ENCODE peak calls at places on chromosome 13, in five cellular contexts. One of them, this sample, is unnamed.

GRCh38 chr13:60343978-60344377 is 53.0 kb upstream of the TDRD3 start:
- DNase-seq in HepG2: no peak
- DNase-seq in CD8-positive, alpha-beta T cell: no peak
- DNase-seq in naive thymus-derived CD4-positive, alpha-beta T cell: no peak
- DNase-seq in fibroblast of lung: no peak
- DNase-seq in this sample: no peak

GRCh38 chr13:95154441-95154886 is 146.8 kb downstream of the ABCC4 start:
- DNase-seq in CD8-positive, alpha-beta T cell: no peak
- DNase-seq in naive thymus-derived CD4-positive, alpha-beta T cell: no peak
- DNase-seq in fibroblast of lung: peak; percentile 25
- DNase-seq in HepG2: no peak
- DNase-seq in this sample: no peak

GRCh38 chr13:77470986-77471385 is 64.5 kb upstream of the SCEL start:
- DNase-seq in CD8-positive, alpha-beta T cell: no peak
- DNase-seq in HepG2: no peak
- DNase-seq in fibroblast of lung: no peak
- DNase-seq in naive thymus-derived CD4-positive, alpha-beta T cell: no peak
- DNase-seq in this sample: no peak

GRCh38 chr13:20019033-20019432 is 60.5 kb downstream of the ZMYM2 start:
- DNase-seq in naive thymus-derived CD4-positive, alpha-beta T cell: no peak
- DNase-seq in HepG2: no peak
- DNase-seq in fibroblast of lung: no peak
- DNase-seq in CD8-positive, alpha-beta T cell: no peak
- DNase-seq in this sample: no peak

GRCh38 chr13:29369060-29369743 is 226.3 kb downstream of the SLC7A1 start:
- DNase-seq in fibroblast of lung: peak; percentile 23
- DNase-seq in naive thymus-derived CD4-positive, alpha-beta T cell: no peak
- DNase-seq in HepG2: peak; percentile 44
- DNase-seq in CD8-positive, alpha-beta T cell: no peak
- DNase-seq in this sample: peak; percentile 48

GRCh38 chr13:19053561-19053960 is 128.1 kb downstream of the TUBA3C start:
- DNase-seq in HepG2: no peak
- DNase-seq in naive thymus-derived CD4-positive, alpha-beta T cell: no peak
- DNase-seq in CD8-positive, alpha-beta T cell: no peak
- DNase-seq in fibroblast of lung: no peak
- DNase-seq in this sample: no peak

GRCh38 chr13:97003071-97003470 is 8.8 kb upstream of the OXGR1 start:
- DNase-seq in fibroblast of lung: peak; percentile 71
- DNase-seq in naive thymus-derived CD4-positive, alpha-beta T cell: no peak
- DNase-seq in HepG2: no peak
- DNase-seq in CD8-positive, alpha-beta T cell: no peak
- DNase-seq in this sample: no peak

GRCh38 chr13:43089912-43090498 is 66.6 kb downstream of the DNAJC15 start:
- DNase-seq in naive thymus-derived CD4-positive, alpha-beta T cell: no peak
- DNase-seq in fibroblast of lung: no peak
- DNase-seq in HepG2: no peak
- DNase-seq in CD8-positive, alpha-beta T cell: no peak
- DNase-seq in this sample: no peak

GRCh38 chr13:20217168-20217567 is 15.0 kb downstream of the GJB6 start:
- DNase-seq in CD8-positive, alpha-beta T cell: no peak
- DNase-seq in naive thymus-derived CD4-positive, alpha-beta T cell: no peak
- DNase-seq in HepG2: peak; percentile 42
- DNase-seq in fibroblast of lung: no peak
- DNase-seq in this sample: no peak

GRCh38 chr13:20814224-20814910 is 40.6 kb upstream of the EEF1AKMT1 start:
- DNase-seq in naive thymus-derived CD4-positive, alpha-beta T cell: no peak
- DNase-seq in CD8-positive, alpha-beta T cell: no peak
- DNase-seq in fibroblast of lung: peak; percentile 95
- DNase-seq in HepG2: no peak
- DNase-seq in this sample: peak; percentile 63

GRCh38 chr13:41054212-41054877 is 7.0 kb upstream of the WBP4 start:
- DNase-seq in HepG2: peak; percentile 53
- DNase-seq in CD8-positive, alpha-beta T cell: no peak
- DNase-seq in naive thymus-derived CD4-positive, alpha-beta T cell: peak; percentile 55
- DNase-seq in fibroblast of lung: peak; percentile 66
- DNase-seq in this sample: peak; percentile 82

GRCh38 chr13:98565726-98566577 is 11.0 kb downstream of the STK24 start:
- DNase-seq in CD8-positive, alpha-beta T cell: no peak
- DNase-seq in HepG2: no peak
- DNase-seq in fibroblast of lung: peak; percentile 37
- DNase-seq in naive thymus-derived CD4-positive, alpha-beta T cell: no peak
- DNase-seq in this sample: peak; percentile 71

GRCh38 chr13:36918246-36919060 is 1.6 kb downstream of the SMAD9 start:
- DNase-seq in CD8-positive, alpha-beta T cell: no peak
- DNase-seq in naive thymus-derived CD4-positive, alpha-beta T cell: no peak
- DNase-seq in HepG2: no peak
- DNase-seq in fibroblast of lung: peak; percentile 47
- DNase-seq in this sample: no peak

GRCh38 chr13:29654807-29655547 is 59.5 kb upstream of the SLC7A1 start:
- DNase-seq in fibroblast of lung: peak; percentile 88
- DNase-seq in naive thymus-derived CD4-positive, alpha-beta T cell: no peak
- DNase-seq in HepG2: no peak
- DNase-seq in CD8-positive, alpha-beta T cell: no peak
- DNase-seq in this sample: no peak

GRCh38 chr13:106520205-106521004 is 15.1 kb downstream of the EFNB2 start:
- DNase-seq in HepG2: no peak
- DNase-seq in CD8-positive, alpha-beta T cell: no peak
- DNase-seq in naive thymus-derived CD4-positive, alpha-beta T cell: no peak
- DNase-seq in fibroblast of lung: no peak
- DNase-seq in this sample: no peak

GRCh38 chr13:113437408-113438010 is 15.8 kb downstream of the ADPRHL1 start:
- DNase-seq in CD8-positive, alpha-beta T cell: no peak
- DNase-seq in naive thymus-derived CD4-positive, alpha-beta T cell: no peak
- DNase-seq in fibroblast of lung: no peak
- DNase-seq in HepG2: peak; percentile 76
- DNase-seq in this sample: no peak

GRCh38 chr13:100809856-100810255 is 135.3 kb upstream of the TMTC4 start:
- DNase-seq in naive thymus-derived CD4-positive, alpha-beta T cell: no peak
- DNase-seq in fibroblast of lung: no peak
- DNase-seq in HepG2: no peak
- DNase-seq in CD8-positive, alpha-beta T cell: no peak
- DNase-seq in this sample: no peak

GRCh38 chr13:52850396-52851152 is 2.1 kb upstream of the PCDH8 start:
- DNase-seq in CD8-positive, alpha-beta T cell: no peak
- DNase-seq in HepG2: peak; percentile 25
- DNase-seq in naive thymus-derived CD4-positive, alpha-beta T cell: peak; percentile 11
- DNase-seq in fibroblast of lung: peak; percentile 36
- DNase-seq in this sample: peak; percentile 50

GRCh38 chr13:59479629-59480028 is 684.1 kb downstream of the DIAPH3 start:
- DNase-seq in fibroblast of lung: no peak
- DNase-seq in CD8-positive, alpha-beta T cell: no peak
- DNase-seq in naive thymus-derived CD4-positive, alpha-beta T cell: no peak
- DNase-seq in HepG2: no peak
- DNase-seq in this sample: no peak

GRCh38 chr13:108915634-108916497 is 286.5 kb downstream of the MYO16 start:
- DNase-seq in HepG2: peak; percentile 91
- DNase-seq in fibroblast of lung: peak; percentile 96
- DNase-seq in naive thymus-derived CD4-positive, alpha-beta T cell: no peak
- DNase-seq in CD8-positive, alpha-beta T cell: peak; percentile 48
- DNase-seq in this sample: peak; percentile 95

GRCh38 chr13:27770809-27771208 is 21.5 kb upstream of the GSX1 start:
- DNase-seq in naive thymus-derived CD4-positive, alpha-beta T cell: no peak
- DNase-seq in fibroblast of lung: no peak
- DNase-seq in CD8-positive, alpha-beta T cell: no peak
- DNase-seq in HepG2: peak; percentile 42
- DNase-seq in this sample: peak; percentile 73

GRCh38 chr13:41765813-41766212 is 195.1 kb downstream of the VWA8 start:
- DNase-seq in HepG2: no peak
- DNase-seq in CD8-positive, alpha-beta T cell: no peak
- DNase-seq in fibroblast of lung: no peak
- DNase-seq in naive thymus-derived CD4-positive, alpha-beta T cell: no peak
- DNase-seq in this sample: no peak

GRCh38 chr13:102328909-102329308 is 72.9 kb downstream of the FGF14 start:
- DNase-seq in HepG2: no peak
- DNase-seq in naive thymus-derived CD4-positive, alpha-beta T cell: no peak
- DNase-seq in fibroblast of lung: no peak
- DNase-seq in CD8-positive, alpha-beta T cell: no peak
- DNase-seq in this sample: no peak

GRCh38 chr13:96984061-96984508 is 10.2 kb downstream of the OXGR1 start:
- DNase-seq in HepG2: no peak
- DNase-seq in naive thymus-derived CD4-positive, alpha-beta T cell: no peak
- DNase-seq in CD8-positive, alpha-beta T cell: no peak
- DNase-seq in fibroblast of lung: no peak
- DNase-seq in this sample: peak; percentile 87

GRCh38 chr13:67238277-67238859 is 8.2 kb upstream of the PCDH9 start:
- DNase-seq in naive thymus-derived CD4-positive, alpha-beta T cell: peak; percentile 47
- DNase-seq in HepG2: peak; percentile 16
- DNase-seq in CD8-positive, alpha-beta T cell: no peak
- DNase-seq in fibroblast of lung: peak; percentile 16
- DNase-seq in this sample: peak; percentile 19

GRCh38 chr13:22926176-22927007 is 254.4 kb upstream of the SGCG start:
- DNase-seq in CD8-positive, alpha-beta T cell: no peak
- DNase-seq in naive thymus-derived CD4-positive, alpha-beta T cell: no peak
- DNase-seq in fibroblast of lung: peak; percentile 40
- DNase-seq in HepG2: no peak
- DNase-seq in this sample: no peak

GRCh38 chr13:42110410-42111155 is 62.1 kb downstream of the DGKH start:
- DNase-seq in fibroblast of lung: peak; percentile 70
- DNase-seq in CD8-positive, alpha-beta T cell: peak; percentile 28
- DNase-seq in naive thymus-derived CD4-positive, alpha-beta T cell: peak; percentile 72
- DNase-seq in HepG2: peak; percentile 54
- DNase-seq in this sample: peak; percentile 71

GRCh38 chr13:77751513-77752456 is 54.3 kb downstream of the SLAIN1 start:
- DNase-seq in naive thymus-derived CD4-positive, alpha-beta T cell: peak; percentile 60
- DNase-seq in fibroblast of lung: peak; percentile 29
- DNase-seq in CD8-positive, alpha-beta T cell: peak; percentile 12
- DNase-seq in HepG2: peak; percentile 41
- DNase-seq in this sample: peak; percentile 55

GRCh38 chr13:76944457-76944856 is 3.9 kb upstream of the ACOD1 start:
- DNase-seq in fibroblast of lung: peak; percentile 69
- DNase-seq in CD8-positive, alpha-beta T cell: no peak
- DNase-seq in naive thymus-derived CD4-positive, alpha-beta T cell: no peak
- DNase-seq in HepG2: no peak
- DNase-seq in this sample: no peak

GRCh38 chr13:49113526-49114286 is 106.4 kb upstream of the MLNR start:
- DNase-seq in naive thymus-derived CD4-positive, alpha-beta T cell: no peak
- DNase-seq in HepG2: peak; percentile 22
- DNase-seq in fibroblast of lung: peak; percentile 87
- DNase-seq in CD8-positive, alpha-beta T cell: no peak
- DNase-seq in this sample: no peak

GRCh38 chr13:59982631-59983382 is 180.9 kb downstream of the DIAPH3 start:
- DNase-seq in naive thymus-derived CD4-positive, alpha-beta T cell: no peak
- DNase-seq in HepG2: no peak
- DNase-seq in CD8-positive, alpha-beta T cell: no peak
- DNase-seq in fibroblast of lung: peak; percentile 55
- DNase-seq in this sample: no peak

GRCh38 chr13:39209731-39210633 is 171.7 kb downstream of the NHLRC3 start:
- DNase-seq in HepG2: no peak
- DNase-seq in CD8-positive, alpha-beta T cell: no peak
- DNase-seq in naive thymus-derived CD4-positive, alpha-beta T cell: no peak
- DNase-seq in fibroblast of lung: peak; percentile 3
- DNase-seq in this sample: no peak

GRCh38 chr13:39215971-39216370 is 177.7 kb downstream of the NHLRC3 start:
- DNase-seq in naive thymus-derived CD4-positive, alpha-beta T cell: no peak
- DNase-seq in fibroblast of lung: no peak
- DNase-seq in HepG2: no peak
- DNase-seq in CD8-positive, alpha-beta T cell: no peak
- DNase-seq in this sample: no peak

GRCh38 chr13:39210961-39211534 is 172.8 kb downstream of the NHLRC3 start:
- DNase-seq in naive thymus-derived CD4-positive, alpha-beta T cell: no peak
- DNase-seq in CD8-positive, alpha-beta T cell: no peak
- DNase-seq in fibroblast of lung: no peak
- DNase-seq in HepG2: no peak
- DNase-seq in this sample: no peak
- H3K4me3 ChIP-seq in naive thymus-derived CD4-positive, alpha-beta T cell: no peak overlapping the region
- H3K4me3 ChIP-seq in CD8-positive, alpha-beta T cell: no peak overlapping the region
- H3K4me3 ChIP-seq in fibroblast of lung: no peak overlapping the region
- H3K4me3 ChIP-seq in HepG2: no peak overlapping the region
- H3K4me3 ChIP-seq in this sample: no peak overlapping the region

GRCh38 chr13:85028035-85028434 is 771.2 kb downstream of the SLITRK6 start:
- DNase-seq in fibroblast of lung: no peak
- DNase-seq in CD8-positive, alpha-beta T cell: no peak
- DNase-seq in HepG2: no peak
- DNase-seq in naive thymus-derived CD4-positive, alpha-beta T cell: no peak
- DNase-seq in this sample: no peak
- H3K9me3 ChIP-seq in fibroblast of lung: no peaks in the 10 kb centered on the region
- H3K9me3 ChIP-seq in CD8-positive, alpha-beta T cell: no peaks in the 10 kb centered on the region
- H3K9me3 ChIP-seq in HepG2: peaks cover 35% of the 10 kb centered on the region
- H3K9me3 ChIP-seq in naive thymus-derived CD4-positive, alpha-beta T cell: no peaks in the 10 kb centered on the region
- H3K9me3 ChIP-seq in this sample: peaks cover 2% of the 10 kb centered on the region

DNA sequence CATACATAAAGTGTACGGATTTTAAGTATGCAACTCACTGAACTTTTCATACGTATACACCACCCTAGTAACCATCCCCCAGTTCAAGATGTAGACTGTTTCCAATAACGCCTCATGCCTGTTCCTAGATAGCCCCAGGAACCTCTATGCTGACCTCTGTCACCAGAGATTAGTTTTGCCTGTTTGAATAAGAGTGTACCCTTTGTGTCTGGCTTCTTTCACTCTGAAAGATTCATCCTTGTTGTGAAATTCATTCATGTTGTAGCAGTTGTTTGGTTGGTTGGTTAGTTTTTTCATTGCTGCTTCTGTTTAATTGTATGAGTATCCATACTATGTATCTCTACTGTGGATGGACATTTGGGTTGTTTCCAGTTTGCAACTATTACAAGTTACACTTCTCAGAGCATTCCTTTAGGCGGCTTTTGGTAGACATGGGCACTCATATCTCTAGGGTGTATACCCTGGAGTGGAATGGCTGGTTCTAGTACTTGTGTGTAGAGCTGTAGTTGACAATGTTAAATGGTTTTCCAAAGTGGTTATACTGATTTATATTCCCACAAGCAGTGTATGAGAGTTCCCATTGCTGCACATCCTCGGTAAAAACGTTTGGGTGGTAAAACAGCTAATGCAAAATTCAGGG is 1.6 kb downstream of the RNASEH2B start:
- DNase-seq in fibroblast of lung: peak; percentile 7
- DNase-seq in HepG2: peak; percentile 58
- DNase-seq in CD8-positive, alpha-beta T cell: no peak
- DNase-seq in naive thymus-derived CD4-positive, alpha-beta T cell: peak; percentile 22
- DNase-seq in this sample: peak; percentile 24
- H3K4me3 ChIP-seq in fibroblast of lung: no peak overlapping the region
- H3K4me3 ChIP-seq in HepG2: peak overlapping the region; percentile 82
- H3K4me3 ChIP-seq in CD8-positive, alpha-beta T cell: peak overlapping the region; percentile 89
- H3K4me3 ChIP-seq in naive thymus-derived CD4-positive, alpha-beta T cell: peak overlapping the region; percentile 86
- H3K4me3 ChIP-seq in this sample: peak overlapping the region; percentile 11

GRCh38 chr13:62879071-62879470 is 1463.4 kb upstream of the PCDH20 start:
- DNase-seq in fibroblast of lung: peak; percentile 32
- DNase-seq in naive thymus-derived CD4-positive, alpha-beta T cell: no peak
- DNase-seq in HepG2: no peak
- DNase-seq in CD8-positive, alpha-beta T cell: no peak
- DNase-seq in this sample: no peak

DNA sequence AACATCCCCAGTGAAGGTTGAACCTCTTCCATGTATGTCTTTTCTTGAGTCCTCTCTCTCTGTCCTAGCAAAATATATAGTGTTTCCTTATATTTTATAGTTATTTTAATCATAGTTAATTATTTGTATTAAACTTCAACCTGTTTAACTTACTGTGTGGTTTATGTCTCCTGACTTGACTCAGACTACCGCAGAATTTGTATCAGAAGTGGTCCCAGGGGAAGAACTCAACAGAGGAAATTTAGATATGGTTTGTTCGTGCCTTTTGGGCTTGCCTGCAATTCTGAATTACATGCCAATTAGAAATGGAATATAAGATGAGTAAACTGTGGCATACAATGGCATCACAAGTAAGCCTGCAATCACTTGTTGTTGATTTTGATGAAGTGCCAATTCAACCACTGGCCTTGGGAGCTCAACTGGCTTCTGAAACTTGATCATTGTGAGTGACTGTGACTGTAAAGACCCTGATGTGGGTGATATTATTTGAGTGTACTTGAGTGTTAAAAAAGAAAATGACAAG is 1459.5 kb upstream of the PCDH20 start:
- DNase-seq in CD8-positive, alpha-beta T cell: no peak
- DNase-seq in naive thymus-derived CD4-positive, alpha-beta T cell: no peak
- DNase-seq in HepG2: no peak
- DNase-seq in fibroblast of lung: no peak
- DNase-seq in this sample: no peak
- H3K9me3 ChIP-seq in CD8-positive, alpha-beta T cell: no peaks in the 10 kb centered on the region
- H3K9me3 ChIP-seq in naive thymus-derived CD4-positive, alpha-beta T cell: no peaks in the 10 kb centered on the region
- H3K9me3 ChIP-seq in HepG2: peaks cover 8% of the 10 kb centered on the region
- H3K9me3 ChIP-seq in fibroblast of lung: no peaks in the 10 kb centered on the region
- H3K9me3 ChIP-seq in this sample: no peaks in the 10 kb centered on the region

This sample was measured in small intestine.